ENCODE peak calls at places on chromosomes 3 and 15, in four cellular contexts. L, Q, G and O are unnamed samples.

GRCh38 chr3:142275856-142276255 is 50.5 kb upstream of the GK5 start:
- DNase-seq in L (no peak), Q (no peak), G (no peak), O (peak)

GRCh38 chr3:14424711-14425573 is 22.5 kb downstream of the SLC6A6 start:
- DNase-seq in Q (no peak), L (no peak), G (no peak), O (no peak)

GRCh38 chr15:80785811-80786354 is 6.7 kb downstream of the CEMIP start:
- DNase-seq in L (no peak), G (no peak), Q (no peak), O (no peak)

GRCh38 chr3:181974198-181974597 is 262.5 kb downstream of the SOX2 start:
- DNase-seq in L (no peak), Q (no peak), G (no peak), O (no peak)

GRCh38 chr3:171095063-171095462 is 68.5 kb upstream of the SLC2A2 start:
- DNase-seq in Q (no peak), L (no peak), G (no peak), O (no peak)

GRCh38 chr3:57803647-57804081 is 47.6 kb downstream of the SLMAP start:
- DNase-seq in Q (no peak), G (no peak), L (peak), O (peak)

GRCh38 chr15:97728791-97729190 is 231.7 kb upstream of the ARRDC4 start:
- DNase-seq in Q (peak), L (no peak), G (no peak), O (no peak)

GRCh38 chr15:82807920-82808633 is 1.4 kb upstream of the WHAMM start:
- DNase-seq in L (no peak), G (no peak), Q (no peak), O (no peak)

GRCh38 chr15:66995257-66995656 is 70.1 kb upstream of the SMAD3 start:
- DNase-seq in G (no peak), Q (no peak), L (peak), O (peak)

GRCh38 chr15:68268405-68268804 is 9.1 kb upstream of the FEM1B start:
- DNase-seq in L (no peak), G (no peak), Q (no peak), O (no peak)

GRCh38 chr3:9036327-9037112 is 73.2 kb upstream of the RAD18 start:
- DNase-seq in Q (no peak), G (no peak), L (no peak), O (peak)

GRCh38 chr3:189621948-189622603 is 9.1 kb upstream of the TP63 start:
- DNase-seq in L (no peak), Q (no peak), G (no peak), O (no peak)

GRCh38 chr15:35330921-35331320 is 215.0 kb downstream of the DPH6 start:
- DNase-seq in Q (no peak), G (no peak), L (no peak), O (no peak)

GRCh38 chr3:134253475-134254231 is 3.0 kb upstream of the RYK start:
- DNase-seq in L (no peak), Q (peak), G (no peak), O (no peak)

GRCh38 chr15:50907866-50908208 is 646 bp upstream of the AP4E1 start:
- DNase-seq in L (no peak), Q (peak), G (peak), O (peak)

GRCh38 chr3:14202874-14203520 is 24.4 kb downstream of the LSM3 start:
- DNase-seq in G (no peak), L (no peak), Q (no peak), O (no peak)

GRCh38 chr3:190302209-190302885 is 19.9 kb downstream of the CLDN1 start:
- DNase-seq in Q (no peak), L (no peak), G (no peak), O (no peak)

GRCh38 chr3:1191061-1191460 is 98.2 kb downstream of the CNTN6 start:
- DNase-seq in Q (no peak), G (no peak), L (peak), O (no peak)

GRCh38 chr3:196666001-196666867 is 26.7 kb downstream of the NRROS start:
- DNase-seq in G (no peak), L (peak), Q (no peak), O (peak)

GRCh38 chr3:188764609-188765008 is 407.2 kb upstream of the TPRG1 start:
- DNase-seq in L (no peak), Q (no peak), G (no peak), O (no peak)

GRCh38 chr3:64160000-64160690 is 65.1 kb downstream of the PRICKLE2 start:
- DNase-seq in L (no peak), Q (no peak), G (no peak), O (no peak)

GRCh38 chr3:125061170-125061569 is 5.4 kb upstream of the HEG1 start:
- DNase-seq in L (peak), Q (no peak), G (no peak), O (peak)